ENCODE peak calls at places on chromosome 17, in ten cellular contexts. G is stimulated activated CD8-positive, alpha-beta memory T cell treated with anti-CD3 and anti-CD28 coated beads, Interleukin-15, amount 100 ng/mL, for 1 hour; X is AG08395; A is lung microvascular endothelial cell; B is NCI-H82; P is cardiac fibroblast; T is adrenal gland; I is tibial artery; R is progenitor cell of endocrine pancreas; D is endothelial cell. Y is an unnamed sample.

GRCh38 chr17:7897773-7898172 is 9.2 kb downstream of the CHD3 start:
- DNase-seq in G (no peak), X (peak; percentile 77), A (peak; percentile 86), B (no peak), P (peak; percentile 72), T (peak; percentile 16), I (no peak), R (no peak), D (no peak), Y (peak; percentile 34)

GRCh38 chr17:76844485-76844829 is 23.7 kb upstream of the MGAT5B start:
- DNase-seq in G (no peak), X (no peak), A (no peak), B (no peak), P (no peak), T (no peak), I (no peak), R (no peak), D (no peak), Y (no peak)

GRCh38 chr17:16929281-16929680 is 42.6 kb downstream of the TNFRSF13B start:
- DNase-seq in G (no peak), X (no peak), A (no peak), B (no peak), P (no peak), T (no peak), I (no peak), R (no peak), D (no peak), Y (no peak)

GRCh38 chr17:1082579-1082978 is 85.7 kb downstream of the TIMM22 start:
- DNase-seq in G (no peak), X (no peak), A (no peak), B (no peak), P (peak; percentile 73), T (peak; percentile 78), I (no peak), R (no peak), D (no peak), Y (no peak)

GRCh38 chr17:4483012-4483840 is 15.5 kb upstream of the SPNS2 start:
- DNase-seq in G (no peak), X (no peak), A (peak; percentile 27), B (no peak), P (peak; percentile 25), T (no peak), I (no peak), R (no peak), D (no peak), Y (peak; percentile 73)

GRCh38 chr17:58487589-58488427 is at the start of gene HSF5:
- DNase-seq in G (peak; percentile 48), X (no peak), A (peak; percentile 26), B (no peak), P (no peak), T (no peak), I (no peak), R (no peak), D (peak; percentile 56), Y (no peak)

GRCh38 chr17:72393553-72393952 is 272.7 kb downstream of the SOX9 start:
- DNase-seq in G (no peak), X (peak; percentile 84), A (no peak), B (no peak), P (peak; percentile 84), T (no peak), I (no peak), R (no peak), D (no peak), Y (peak; percentile 88)

GRCh38 chr17:44906010-44906646 is 6.9 kb upstream of the EFTUD2 start:
- DNase-seq in G (no peak), X (peak; percentile 90), A (no peak), B (no peak), P (peak; percentile 95), T (no peak), I (no peak), R (no peak), D (no peak), Y (peak; percentile 79)

GRCh38 chr17:50114849-50115357 is 15.1 kb downstream of the SAMD14 start:
- DNase-seq in G (no peak), X (peak; percentile 61), A (peak; percentile 79), B (peak; percentile 87), P (peak; percentile 82), T (peak; percentile 54), I (no peak), R (no peak), D (peak; percentile 49), Y (peak; percentile 39)

GRCh38 chr17:13176436-13176835 is 158.6 kb upstream of the ELAC2 start:
- DNase-seq in G (no peak), X (no peak), A (no peak), B (no peak), P (no peak), T (no peak), I (no peak), R (no peak), D (no peak), Y (no peak)

Y was measured in NCI-H226.